ENCODE peak calls at places on chromosomes 12 and 14, in ten cellular contexts. One of them, this sample, is unnamed.

GRCh38 chr12:6039894-6040601 is 84.4 kb downstream of the VWF start:
- DNase-seq in Ammon's horn: peak; percentile 90
- DNase-seq in NCI-H1105: peak; percentile 60
- DNase-seq in Right ventricle myocardium superior: no peak
- DNase-seq in naive thymus-derived CD8-positive, alpha-beta T cell: peak; percentile 57
- DNase-seq in WTC11: peak; percentile 60
- DNase-seq in HFFc6: peak; percentile 54
- DNase-seq in endothelial cell: peak; percentile 65
- DNase-seq in activated CD4-positive, alpha-beta T cell treated with anti-CD3 and anti-CD28 coated beads, Interleukin-2, amount 50 U/mL, for 4 hours: no peak
- DNase-seq in GM04504: peak; percentile 28
- DNase-seq in this sample: no peak

GRCh38 chr14:99936056-99936455 is 129.2 kb upstream of the EVL start:
- DNase-seq in activated CD4-positive, alpha-beta T cell treated with anti-CD3 and anti-CD28 coated beads, Interleukin-2, amount 50 U/mL, for 4 hours: no peak
- DNase-seq in NCI-H1105: no peak
- DNase-seq in naive thymus-derived CD8-positive, alpha-beta T cell: no peak
- DNase-seq in Ammon's horn: no peak
- DNase-seq in Right ventricle myocardium superior: no peak
- DNase-seq in WTC11: no peak
- DNase-seq in endothelial cell: no peak
- DNase-seq in GM04504: no peak
- DNase-seq in HFFc6: no peak
- DNase-seq in this sample: no peak

GRCh38 chr14:64442300-64442988 is 22.9 kb upstream of the AKAP5 start:
- DNase-seq in activated CD4-positive, alpha-beta T cell treated with anti-CD3 and anti-CD28 coated beads, Interleukin-2, amount 50 U/mL, for 4 hours: no peak
- DNase-seq in endothelial cell: no peak
- DNase-seq in Ammon's horn: no peak
- DNase-seq in GM04504: no peak
- DNase-seq in naive thymus-derived CD8-positive, alpha-beta T cell: no peak
- DNase-seq in Right ventricle myocardium superior: peak; percentile 57
- DNase-seq in WTC11: no peak
- DNase-seq in HFFc6: no peak
- DNase-seq in NCI-H1105: no peak
- DNase-seq in this sample: no peak

GRCh38 chr12:56840922-56841321 is 77.8 kb downstream of the HSD17B6 start:
- DNase-seq in HFFc6: peak; percentile 25
- DNase-seq in naive thymus-derived CD8-positive, alpha-beta T cell: no peak
- DNase-seq in Right ventricle myocardium superior: no peak
- DNase-seq in activated CD4-positive, alpha-beta T cell treated with anti-CD3 and anti-CD28 coated beads, Interleukin-2, amount 50 U/mL, for 4 hours: no peak
- DNase-seq in WTC11: no peak
- DNase-seq in NCI-H1105: no peak
- DNase-seq in GM04504: no peak
- DNase-seq in endothelial cell: no peak
- DNase-seq in Ammon's horn: no peak
- DNase-seq in this sample: no peak

GRCh38 chr12:52285172-52285745 is 6.1 kb downstream of the KRT81 start:
- DNase-seq in WTC11: no peak
- DNase-seq in naive thymus-derived CD8-positive, alpha-beta T cell: no peak
- DNase-seq in HFFc6: peak; percentile 75
- DNase-seq in Right ventricle myocardium superior: no peak
- DNase-seq in GM04504: peak; percentile 48
- DNase-seq in activated CD4-positive, alpha-beta T cell treated with anti-CD3 and anti-CD28 coated beads, Interleukin-2, amount 50 U/mL, for 4 hours: no peak
- DNase-seq in NCI-H1105: no peak
- DNase-seq in Ammon's horn: no peak
- DNase-seq in endothelial cell: no peak
- DNase-seq in this sample: no peak

GRCh38 chr14:56687123-56687522 is 107.5 kb downstream of the TMEM260 start:
- DNase-seq in HFFc6: no peak
- DNase-seq in Ammon's horn: no peak
- DNase-seq in activated CD4-positive, alpha-beta T cell treated with anti-CD3 and anti-CD28 coated beads, Interleukin-2, amount 50 U/mL, for 4 hours: no peak
- DNase-seq in Right ventricle myocardium superior: no peak
- DNase-seq in WTC11: no peak
- DNase-seq in NCI-H1105: no peak
- DNase-seq in endothelial cell: no peak
- DNase-seq in naive thymus-derived CD8-positive, alpha-beta T cell: no peak
- DNase-seq in GM04504: no peak
- DNase-seq in this sample: no peak

GRCh38 chr12:79521576-79521975 is 169.2 kb downstream of the PAWR start:
- DNase-seq in activated CD4-positive, alpha-beta T cell treated with anti-CD3 and anti-CD28 coated beads, Interleukin-2, amount 50 U/mL, for 4 hours: no peak
- DNase-seq in GM04504: no peak
- DNase-seq in HFFc6: no peak
- DNase-seq in Right ventricle myocardium superior: no peak
- DNase-seq in WTC11: no peak
- DNase-seq in endothelial cell: no peak
- DNase-seq in naive thymus-derived CD8-positive, alpha-beta T cell: no peak
- DNase-seq in Ammon's horn: no peak
- DNase-seq in NCI-H1105: no peak
- DNase-seq in this sample: no peak

GRCh38 chr14:89681086-89682018 is 264.3 kb upstream of the FOXN3 start:
- DNase-seq in GM04504: no peak
- DNase-seq in activated CD4-positive, alpha-beta T cell treated with anti-CD3 and anti-CD28 coated beads, Interleukin-2, amount 50 U/mL, for 4 hours: peak; percentile 48
- DNase-seq in WTC11: no peak
- DNase-seq in endothelial cell: no peak
- DNase-seq in Ammon's horn: peak; percentile 61
- DNase-seq in naive thymus-derived CD8-positive, alpha-beta T cell: peak; percentile 44
- DNase-seq in NCI-H1105: no peak
- DNase-seq in HFFc6: no peak
- DNase-seq in Right ventricle myocardium superior: no peak
- DNase-seq in this sample: no peak

GRCh38 chr12:4156317-4156716 is 117.2 kb upstream of the CCND2 start:
- DNase-seq in Ammon's horn: no peak
- DNase-seq in WTC11: no peak
- DNase-seq in Right ventricle myocardium superior: no peak
- DNase-seq in naive thymus-derived CD8-positive, alpha-beta T cell: no peak
- DNase-seq in GM04504: no peak
- DNase-seq in HFFc6: no peak
- DNase-seq in endothelial cell: no peak
- DNase-seq in NCI-H1105: no peak
- DNase-seq in activated CD4-positive, alpha-beta T cell treated with anti-CD3 and anti-CD28 coated beads, Interleukin-2, amount 50 U/mL, for 4 hours: no peak
- DNase-seq in this sample: no peak

GRCh38 chr12:11672361-11672760 is 22.9 kb downstream of the ETV6 start:
- DNase-seq in NCI-H1105: no peak
- DNase-seq in GM04504: no peak
- DNase-seq in naive thymus-derived CD8-positive, alpha-beta T cell: no peak
- DNase-seq in Right ventricle myocardium superior: no peak
- DNase-seq in endothelial cell: no peak
- DNase-seq in HFFc6: no peak
- DNase-seq in WTC11: no peak
- DNase-seq in Ammon's horn: no peak
- DNase-seq in activated CD4-positive, alpha-beta T cell treated with anti-CD3 and anti-CD28 coated beads, Interleukin-2, amount 50 U/mL, for 4 hours: no peak
- DNase-seq in this sample: no peak

GRCh38 chr14:50360851-50361250 is 35.8 kb downstream of the CDKL1 start:
- DNase-seq in GM04504: no peak
- DNase-seq in naive thymus-derived CD8-positive, alpha-beta T cell: no peak
- DNase-seq in endothelial cell: no peak
- DNase-seq in Ammon's horn: no peak
- DNase-seq in WTC11: no peak
- DNase-seq in Right ventricle myocardium superior: no peak
- DNase-seq in activated CD4-positive, alpha-beta T cell treated with anti-CD3 and anti-CD28 coated beads, Interleukin-2, amount 50 U/mL, for 4 hours: no peak
- DNase-seq in HFFc6: no peak
- DNase-seq in NCI-H1105: no peak
- DNase-seq in this sample: no peak

GRCh38 chr14:96514694-96515093 is 12.5 kb downstream of the PAPOLA start:
- DNase-seq in endothelial cell: no peak
- DNase-seq in Right ventricle myocardium superior: no peak
- DNase-seq in Ammon's horn: no peak
- DNase-seq in GM04504: no peak
- DNase-seq in activated CD4-positive, alpha-beta T cell treated with anti-CD3 and anti-CD28 coated beads, Interleukin-2, amount 50 U/mL, for 4 hours: no peak
- DNase-seq in NCI-H1105: no peak
- DNase-seq in naive thymus-derived CD8-positive, alpha-beta T cell: no peak
- DNase-seq in WTC11: no peak
- DNase-seq in HFFc6: no peak
- DNase-seq in this sample: no peak

GRCh38 chr14:41362134-41362533 is 244.5 kb upstream of the LRFN5 start:
- DNase-seq in WTC11: no peak
- DNase-seq in HFFc6: no peak
- DNase-seq in GM04504: no peak
- DNase-seq in naive thymus-derived CD8-positive, alpha-beta T cell: no peak
- DNase-seq in endothelial cell: no peak
- DNase-seq in activated CD4-positive, alpha-beta T cell treated with anti-CD3 and anti-CD28 coated beads, Interleukin-2, amount 50 U/mL, for 4 hours: no peak
- DNase-seq in Right ventricle myocardium superior: no peak
- DNase-seq in NCI-H1105: no peak
- DNase-seq in Ammon's horn: no peak
- DNase-seq in this sample: peak; percentile 7

GRCh38 chr12:131042848-131043245 is 89.1 kb downstream of the ADGRD1 start:
- DNase-seq in HFFc6: no peak
- DNase-seq in Right ventricle myocardium superior: no peak
- DNase-seq in GM04504: no peak
- DNase-seq in endothelial cell: no peak
- DNase-seq in activated CD4-positive, alpha-beta T cell treated with anti-CD3 and anti-CD28 coated beads, Interleukin-2, amount 50 U/mL, for 4 hours: no peak
- DNase-seq in naive thymus-derived CD8-positive, alpha-beta T cell: no peak
- DNase-seq in WTC11: no peak
- DNase-seq in NCI-H1105: no peak
- DNase-seq in Ammon's horn: no peak
- DNase-seq in this sample: no peak

GRCh38 chr14:73728106-73729014 is 14.2 kb upstream of the PNMA1 start:
- DNase-seq in naive thymus-derived CD8-positive, alpha-beta T cell: peak; percentile 82
- DNase-seq in WTC11: peak; percentile 93
- DNase-seq in endothelial cell: peak; percentile 95
- DNase-seq in GM04504: no peak
- DNase-seq in Ammon's horn: peak; percentile 89
- DNase-seq in HFFc6: peak; percentile 53
- DNase-seq in activated CD4-positive, alpha-beta T cell treated with anti-CD3 and anti-CD28 coated beads, Interleukin-2, amount 50 U/mL, for 4 hours: peak; percentile 91
- DNase-seq in NCI-H1105: peak; percentile 65
- DNase-seq in Right ventricle myocardium superior: peak; percentile 91
- DNase-seq in this sample: peak; percentile 88

GRCh38 chr14:36346052-36346451 is 25.6 kb upstream of the MBIP start:
- DNase-seq in HFFc6: no peak
- DNase-seq in endothelial cell: no peak
- DNase-seq in NCI-H1105: peak; percentile 90
- DNase-seq in WTC11: no peak
- DNase-seq in naive thymus-derived CD8-positive, alpha-beta T cell: no peak
- DNase-seq in Ammon's horn: no peak
- DNase-seq in activated CD4-positive, alpha-beta T cell treated with anti-CD3 and anti-CD28 coated beads, Interleukin-2, amount 50 U/mL, for 4 hours: no peak
- DNase-seq in GM04504: no peak
- DNase-seq in Right ventricle myocardium superior: no peak
- DNase-seq in this sample: no peak

GRCh38 chr12:1580526-1580925 is 13.9 kb downstream of the FBXL14 start:
- DNase-seq in Right ventricle myocardium superior: no peak
- DNase-seq in GM04504: no peak
- DNase-seq in activated CD4-positive, alpha-beta T cell treated with anti-CD3 and anti-CD28 coated beads, Interleukin-2, amount 50 U/mL, for 4 hours: no peak
- DNase-seq in HFFc6: no peak
- DNase-seq in WTC11: no peak
- DNase-seq in naive thymus-derived CD8-positive, alpha-beta T cell: no peak
- DNase-seq in NCI-H1105: no peak
- DNase-seq in Ammon's horn: no peak
- DNase-seq in endothelial cell: no peak
- DNase-seq in this sample: no peak

GRCh38 chr14:51873221-51873893 is 12.9 kb downstream of the GNG2 start:
- DNase-seq in GM04504: peak; percentile 89
- DNase-seq in naive thymus-derived CD8-positive, alpha-beta T cell: no peak
- DNase-seq in NCI-H1105: peak; percentile 88
- DNase-seq in Ammon's horn: peak; percentile 78
- DNase-seq in HFFc6: peak; percentile 95
- DNase-seq in endothelial cell: no peak
- DNase-seq in Right ventricle myocardium superior: no peak
- DNase-seq in activated CD4-positive, alpha-beta T cell treated with anti-CD3 and anti-CD28 coated beads, Interleukin-2, amount 50 U/mL, for 4 hours: no peak
- DNase-seq in WTC11: no peak
- DNase-seq in this sample: no peak

GRCh38 chr12:119751961-119752360 is 84.0 kb downstream of the PRKAB1 start:
- DNase-seq in HFFc6: no peak
- DNase-seq in Ammon's horn: no peak
- DNase-seq in activated CD4-positive, alpha-beta T cell treated with anti-CD3 and anti-CD28 coated beads, Interleukin-2, amount 50 U/mL, for 4 hours: no peak
- DNase-seq in endothelial cell: no peak
- DNase-seq in GM04504: no peak
- DNase-seq in NCI-H1105: no peak
- DNase-seq in naive thymus-derived CD8-positive, alpha-beta T cell: no peak
- DNase-seq in WTC11: no peak
- DNase-seq in Right ventricle myocardium superior: no peak
- DNase-seq in this sample: no peak

GRCh38 chr12:123571343-123571813 is 13.0 kb upstream of the TMED2 start:
- DNase-seq in activated CD4-positive, alpha-beta T cell treated with anti-CD3 and anti-CD28 coated beads, Interleukin-2, amount 50 U/mL, for 4 hours: no peak
- DNase-seq in endothelial cell: no peak
- DNase-seq in HFFc6: peak; percentile 78
- DNase-seq in GM04504: peak; percentile 63
- DNase-seq in Right ventricle myocardium superior: peak; percentile 65
- DNase-seq in naive thymus-derived CD8-positive, alpha-beta T cell: no peak
- DNase-seq in WTC11: peak; percentile 32
- DNase-seq in Ammon's horn: peak; percentile 29
- DNase-seq in NCI-H1105: no peak
- DNase-seq in this sample: peak; percentile 25

GRCh38 chr12:59904874-59905521 is 309.2 kb downstream of the SLC16A7 start:
- DNase-seq in GM04504: peak; percentile 85
- DNase-seq in Ammon's horn: no peak
- DNase-seq in NCI-H1105: no peak
- DNase-seq in WTC11: no peak
- DNase-seq in naive thymus-derived CD8-positive, alpha-beta T cell: no peak
- DNase-seq in HFFc6: peak; percentile 78
- DNase-seq in endothelial cell: no peak
- DNase-seq in activated CD4-positive, alpha-beta T cell treated with anti-CD3 and anti-CD28 coated beads, Interleukin-2, amount 50 U/mL, for 4 hours: no peak
- DNase-seq in Right ventricle myocardium superior: no peak
- DNase-seq in this sample: no peak

This sample was measured in iPS DF 6.9.